ENCODE peak calls at places on chromosomes 2 and 18, in five cellular contexts. Q, Z, R, Y and U are unnamed samples.

GRCh38 chr18:34222396-34223163 is 2.1 kb downstream of the NOL4 start:
- DNase-seq in Q (peak), R (no peak), Y (no peak), Z (no peak), U (no peak)

GRCh38 chr2:108922141-108922915 is 66.7 kb downstream of the EDAR start:
- DNase-seq in Q (peak), Z (peak), R (no peak), Y (no peak), U (no peak)

GRCh38 chr2:215454519-215454918 is 18.7 kb upstream of the FN1 start:
- DNase-seq in Y (peak), R (no peak), Z (no peak), Q (peak), U (no peak)

GRCh38 chr2:150167711-150168110 is 319.8 kb downstream of the RND3 start:
- DNase-seq in Y (peak), R (no peak), Q (peak), Z (peak), U (no peak)

GRCh38 chr2:118321436-118322100 is 233.3 kb downstream of the INSIG2 start:
- DNase-seq in Z (no peak), Y (no peak), Q (peak), R (no peak), U (no peak)

GRCh38 chr2:43467889-43468288 is 127.9 kb downstream of the THADA start:
- DNase-seq in Z (no peak), R (no peak), Y (no peak), Q (peak), U (peak)

GRCh38 chr2:86296947-86297346 is 40.5 kb downstream of the REEP1 start:
- DNase-seq in Z (no peak), R (no peak), Q (no peak), Y (no peak), U (no peak)

GRCh38 chr2:207792244-207792785 is 22.6 kb upstream of the FZD5 start:
- DNase-seq in R (no peak), Z (peak), Y (peak), Q (peak), U (no peak)

GRCh38 chr18:35484034-35484433 is 13.7 kb downstream of the INO80C start:
- DNase-seq in Z (no peak), Y (no peak), R (no peak), Q (no peak), U (no peak)

GRCh38 chr2:158497486-158497885 is 40.7 kb downstream of the PKP4 start:
- DNase-seq in Z (no peak), Y (no peak), R (no peak), Q (peak), U (no peak)

GRCh38 chr2:54306561-54306960 is 50.5 kb upstream of the TSPYL6 start:
- DNase-seq in Z (peak), R (no peak), Y (no peak), Q (peak), U (no peak)

GRCh38 chr2:127884436-127884835 is 1.3 kb downstream of the AMMECR1L start:
- DNase-seq in Q (peak), Y (no peak), R (no peak), Z (no peak), U (peak)
- H3K4me3 ChIP-seq in Q (peak), Y (peak), R (peak), Z (peak), U (peak)

DNA sequence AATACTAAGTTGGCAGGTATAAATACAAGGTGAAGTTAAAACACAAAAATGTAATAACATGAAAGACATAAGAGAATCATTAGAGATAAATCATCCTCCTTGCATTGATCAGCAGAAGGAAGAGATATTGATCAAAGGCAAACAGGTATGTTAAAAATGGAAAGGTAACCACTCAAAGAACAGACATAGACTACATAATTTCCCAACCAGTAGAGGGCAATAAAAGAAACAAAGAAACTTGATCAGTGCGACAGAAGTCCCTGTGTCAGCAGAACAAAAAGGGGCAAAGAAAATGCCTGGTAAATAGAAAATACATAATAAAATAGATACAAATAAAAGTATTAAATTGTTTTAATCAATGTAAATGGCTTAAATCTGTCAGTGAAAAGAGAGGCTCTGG is 53.6 kb downstream of the FAM228A start:
- DNase-seq in Y (peak), R (no peak), Q (peak), Z (no peak), U (no peak)
- TF ChIP-seq CTCF in Y (peak), R (no peak), Q (peak), Z (peak), U (no peak)

DNA sequence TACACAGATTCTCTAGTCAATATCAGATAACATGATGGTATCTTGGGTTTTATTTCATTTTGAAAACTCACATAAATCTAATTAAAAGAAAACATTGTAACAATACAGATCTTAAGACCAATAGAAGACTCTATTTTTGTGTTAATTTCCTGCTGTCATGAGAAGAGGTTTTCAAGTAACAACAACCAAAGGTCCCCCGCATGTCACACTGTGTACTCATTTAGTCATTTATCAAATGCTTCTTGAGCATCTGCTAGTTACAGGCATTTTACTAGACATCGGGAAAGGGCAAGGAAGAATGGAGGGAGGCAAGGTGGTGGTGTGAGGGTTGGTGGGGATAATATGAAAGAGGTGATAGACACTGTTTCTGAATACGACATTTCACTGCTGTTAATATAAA is 77.7 kb upstream of the CHRNA1 start:
- DNase-seq in Y (no peak), Q (no peak), R (no peak), Z (no peak), U (no peak)
- H3K4me3 ChIP-seq in Y (no peak), Q (no peak), R (no peak), Z (no peak), U (no peak)

GRCh38 chr2:219537657-219538487 is 5.7 kb downstream of the CHPF start:
- DNase-seq in Z (no peak), Y (no peak), Q (no peak), R (no peak), U (no peak)
- TF ChIP-seq CTCF in Z (no peak), Y (no peak), Q (peak), R (no peak), U (no peak)

GRCh38 chr18:76621782-76622495 is 126.9 kb upstream of the ZNF516 start:
- DNase-seq in R (no peak), Q (peak), Y (no peak), Z (no peak), U (no peak)

GRCh38 chr18:76620326-76620813 is 125.3 kb upstream of the ZNF516 start:
- DNase-seq in R (peak), Z (no peak), Y (no peak), Q (peak), U (no peak)

GRCh38 chr18:76621184-76621583 is 126.1 kb upstream of the ZNF516 start:
- DNase-seq in R (no peak), Q (peak), Y (no peak), Z (no peak), U (no peak)

GRCh38 chr18:76618721-76619120 is 123.7 kb upstream of the ZNF516 start:
- DNase-seq in R (peak), Y (no peak), Z (no peak), Q (no peak), U (no peak)

GRCh38 chr18:76619342-76620315 is 124.6 kb upstream of the ZNF516 start:
- DNase-seq in Q (peak), Y (no peak), R (peak), Z (peak), U (no peak)
- H3K4me3 ChIP-seq in Q (peak), Y (no peak), R (peak), Z (no peak), U (peak)